ENCODE peak calls at places on chromosomes 5 and 9, in nine cellular contexts. A is bronchial epithelial cell, W is hypothalamus, S is head of caudate nucleus, E is substantia nigra, V is HT1080, B is KBM-7, C is foreskin fibroblast, F is AML-193. J is an unnamed sample.

GRCh38 chr5:54757541-54757940 is 227.9 kb downstream of the ESM1 start:
- DNase-seq in A (no peak), W (peak), S (no peak), E (no peak), V (no peak), B (no peak), C (no peak), F (no peak), J (no peak)

GRCh38 chr5:150114102-150114641 is 27.8 kb upstream of the CSF1R start:
- DNase-seq in A (no peak), W (no peak), S (no peak), E (no peak), V (no peak), B (no peak), C (no peak), F (no peak), J (no peak)

GRCh38 chr5:40689442-40689841 is 9.7 kb downstream of the PTGER4 start:
- DNase-seq in A (peak), W (no peak), S (no peak), E (no peak), V (peak), B (no peak), C (peak), F (peak), J (peak)

GRCh38 chr5:107661038-107661649 is 9.6 kb downstream of the EFNA5 start:
- DNase-seq in A (no peak), W (no peak), S (no peak), E (no peak), V (no peak), B (no peak), C (no peak), F (no peak), J (no peak)

GRCh38 chr9:37126214-37126788 is 5.9 kb downstream of the ZCCHC7 start:
- DNase-seq in A (no peak), W (no peak), S (no peak), E (no peak), V (no peak), B (no peak), C (no peak), F (no peak), J (peak)

GRCh38 chr5:17952231-17952630 is 318.0 kb downstream of the TAF11L14 start:
- DNase-seq in A (no peak), W (no peak), S (no peak), E (no peak), V (no peak), B (no peak), C (no peak), F (no peak), J (no peak)

GRCh38 chr9:113590389-113590788 is 126.9 kb downstream of the RGS3 start:
- DNase-seq in A (no peak), W (no peak), S (no peak), E (no peak), V (no peak), B (no peak), C (no peak), F (no peak), J (no peak)

GRCh38 chr5:138077064-138077696 is 6.7 kb upstream of the WNT8A start:
- DNase-seq in A (peak), W (peak), S (peak), E (peak), V (peak), B (peak), C (peak), F (peak), J (peak)

GRCh38 chr5:63255609-63256008 is 677.0 kb downstream of the LRRC70 start:
- DNase-seq in A (peak), W (no peak), S (no peak), E (no peak), V (peak), B (no peak), C (no peak), F (no peak), J (peak)

GRCh38 chr9:118121361-118121760 is 417.2 kb downstream of the TLR4 start:
- DNase-seq in A (peak), W (no peak), S (no peak), E (no peak), V (peak), B (no peak), C (no peak), F (no peak), J (no peak)

GRCh38 chr5:119063579-119064379 is 7.1 kb upstream of the DMXL1 start:
- DNase-seq in A (no peak), W (no peak), S (no peak), E (no peak), V (peak), B (peak), C (peak), F (peak), J (peak)

GRCh38 chr5:115977988-115978387 is 15.7 kb downstream of the LVRN start:
- DNase-seq in A (peak), W (no peak), S (no peak), E (no peak), V (peak), B (no peak), C (peak), F (no peak), J (peak)

GRCh38 chr9:97140566-97140965 is 101.6 kb upstream of the CTSV start:
- DNase-seq in A (no peak), W (no peak), S (no peak), E (no peak), V (no peak), B (no peak), C (no peak), F (no peak), J (no peak)

GRCh38 chr9:133991211-133991921 is 758 bp downstream of the VAV2 start:
- DNase-seq in A (no peak), W (no peak), S (no peak), E (no peak), V (no peak), B (no peak), C (no peak), F (no peak), J (no peak)

GRCh38 chr9:108473209-108474112 is 382.3 kb downstream of the ACTL7B start:
- DNase-seq in A (peak), W (no peak), S (no peak), E (no peak), V (peak), B (no peak), C (peak), F (no peak), J (peak)

GRCh38 chr5:62340979-62341378 is 35.0 kb downstream of the KIF2A start:
- DNase-seq in A (no peak), W (no peak), S (no peak), E (no peak), V (no peak), B (no peak), C (no peak), F (no peak), J (no peak)

GRCh38 chr5:103357636-103358035 is 99.1 kb downstream of the MACIR start:
- DNase-seq in A (no peak), W (no peak), S (no peak), E (no peak), V (no peak), B (no peak), C (no peak), F (no peak), J (no peak)

GRCh38 chr9:70421272-70422180 is 7.1 kb upstream of the KLF9 start:
- DNase-seq in A (no peak), W (peak), S (peak), E (peak), V (peak), B (peak), C (peak), F (peak), J (no peak)

J was measured in A172.